ENCODE peak calls at places on chromosome 21, in six cellular contexts. One of them, this sample, is unnamed.

GRCh38 chr21:21003701-21004100 is 5.5 kb downstream of the NCAM2 start:
- DNase-seq in activated T-cell treated with anti-CD3 and anti-CD28 coated beads for 24 hours: no peak
- DNase-seq in CD4-positive, CD25-positive, alpha-beta regulatory T cell: no peak
- DNase-seq in RCC 7860: no peak
- DNase-seq in myocyte: peak
- DNase-seq in psoas muscle: no peak
- DNase-seq in this sample: no peak

GRCh38 chr21:34651032-34651431 is 17.8 kb upstream of the CLIC6 start:
- DNase-seq in myocyte: no peak
- DNase-seq in RCC 7860: no peak
- DNase-seq in psoas muscle: no peak
- DNase-seq in activated T-cell treated with anti-CD3 and anti-CD28 coated beads for 24 hours: no peak
- DNase-seq in CD4-positive, CD25-positive, alpha-beta regulatory T cell: no peak
- DNase-seq in this sample: no peak

GRCh38 chr21:24123785-24124184 is 1483.5 kb downstream of the MRPL39 start:
- DNase-seq in RCC 7860: no peak
- DNase-seq in myocyte: no peak
- DNase-seq in psoas muscle: no peak
- DNase-seq in activated T-cell treated with anti-CD3 and anti-CD28 coated beads for 24 hours: no peak
- DNase-seq in CD4-positive, CD25-positive, alpha-beta regulatory T cell: no peak
- DNase-seq in this sample: no peak

GRCh38 chr21:42233067-42233981 is 14.4 kb downstream of the ABCG1 start:
- DNase-seq in activated T-cell treated with anti-CD3 and anti-CD28 coated beads for 24 hours: peak
- DNase-seq in RCC 7860: no peak
- DNase-seq in CD4-positive, CD25-positive, alpha-beta regulatory T cell: peak
- DNase-seq in psoas muscle: peak
- DNase-seq in myocyte: peak
- DNase-seq in this sample: peak

GRCh38 chr21:15022608-15023261 is 42.1 kb downstream of the NRIP1 start:
- DNase-seq in activated T-cell treated with anti-CD3 and anti-CD28 coated beads for 24 hours: no peak
- DNase-seq in CD4-positive, CD25-positive, alpha-beta regulatory T cell: no peak
- DNase-seq in myocyte: no peak
- DNase-seq in RCC 7860: no peak
- DNase-seq in psoas muscle: no peak
- DNase-seq in this sample: no peak

GRCh38 chr21:44510508-44511218 is 29.3 kb downstream of the KRTAP10-1 start:
- DNase-seq in psoas muscle: peak
- DNase-seq in myocyte: peak
- DNase-seq in activated T-cell treated with anti-CD3 and anti-CD28 coated beads for 24 hours: peak
- DNase-seq in CD4-positive, CD25-positive, alpha-beta regulatory T cell: peak
- DNase-seq in RCC 7860: no peak
- DNase-seq in this sample: peak

GRCh38 chr21:39003982-39004775 is 179.1 kb downstream of the PSMG1 start:
- DNase-seq in myocyte: peak
- DNase-seq in CD4-positive, CD25-positive, alpha-beta regulatory T cell: no peak
- DNase-seq in psoas muscle: no peak
- DNase-seq in activated T-cell treated with anti-CD3 and anti-CD28 coated beads for 24 hours: no peak
- DNase-seq in RCC 7860: peak
- DNase-seq in this sample: no peak

GRCh38 chr21:42069327-42069726 is 1.8 kb upstream of the UMODL1 start:
- DNase-seq in myocyte: no peak
- DNase-seq in activated T-cell treated with anti-CD3 and anti-CD28 coated beads for 24 hours: no peak
- DNase-seq in CD4-positive, CD25-positive, alpha-beta regulatory T cell: no peak
- DNase-seq in RCC 7860: no peak
- DNase-seq in psoas muscle: no peak
- DNase-seq in this sample: no peak

GRCh38 chr21:36255650-36256047 is 64.3 kb upstream of the MORC3 start:
- DNase-seq in CD4-positive, CD25-positive, alpha-beta regulatory T cell: no peak
- DNase-seq in myocyte: no peak
- DNase-seq in activated T-cell treated with anti-CD3 and anti-CD28 coated beads for 24 hours: no peak
- DNase-seq in RCC 7860: no peak
- DNase-seq in psoas muscle: no peak
- DNase-seq in this sample: peak

GRCh38 chr21:46000182-46000730 is 18.7 kb downstream of the COL6A1 start:
- DNase-seq in myocyte: no peak
- DNase-seq in CD4-positive, CD25-positive, alpha-beta regulatory T cell: no peak
- DNase-seq in activated T-cell treated with anti-CD3 and anti-CD28 coated beads for 24 hours: no peak
- DNase-seq in psoas muscle: peak
- DNase-seq in RCC 7860: no peak
- DNase-seq in this sample: no peak

GRCh38 chr21:33071878-33072306 is 2.0 kb downstream of the OLIG1 start:
- DNase-seq in myocyte: no peak
- DNase-seq in psoas muscle: no peak
- DNase-seq in activated T-cell treated with anti-CD3 and anti-CD28 coated beads for 24 hours: no peak
- DNase-seq in CD4-positive, CD25-positive, alpha-beta regulatory T cell: no peak
- DNase-seq in RCC 7860: no peak
- DNase-seq in this sample: peak

GRCh38 chr21:44370027-44370735 is 16.8 kb downstream of the TRPM2 start:
- DNase-seq in RCC 7860: peak
- DNase-seq in CD4-positive, CD25-positive, alpha-beta regulatory T cell: no peak
- DNase-seq in psoas muscle: no peak
- DNase-seq in myocyte: peak
- DNase-seq in activated T-cell treated with anti-CD3 and anti-CD28 coated beads for 24 hours: no peak
- DNase-seq in this sample: no peak

GRCh38 chr21:17513214-17514123 is 626 bp downstream of the CXADR start:
- DNase-seq in myocyte: no peak
- DNase-seq in activated T-cell treated with anti-CD3 and anti-CD28 coated beads for 24 hours: no peak
- DNase-seq in psoas muscle: no peak
- DNase-seq in CD4-positive, CD25-positive, alpha-beta regulatory T cell: peak
- DNase-seq in RCC 7860: no peak
- DNase-seq in this sample: no peak

GRCh38 chr21:37939251-37939650 is 23.0 kb upstream of the KCNJ6 start:
- DNase-seq in activated T-cell treated with anti-CD3 and anti-CD28 coated beads for 24 hours: no peak
- DNase-seq in CD4-positive, CD25-positive, alpha-beta regulatory T cell: no peak
- DNase-seq in myocyte: no peak
- DNase-seq in psoas muscle: no peak
- DNase-seq in RCC 7860: no peak
- DNase-seq in this sample: no peak

GRCh38 chr21:36860736-36861594 is 105.5 kb downstream of the HLCS start:
- DNase-seq in RCC 7860: peak
- DNase-seq in activated T-cell treated with anti-CD3 and anti-CD28 coated beads for 24 hours: no peak
- DNase-seq in myocyte: no peak
- DNase-seq in psoas muscle: no peak
- DNase-seq in CD4-positive, CD25-positive, alpha-beta regulatory T cell: no peak
- DNase-seq in this sample: no peak

GRCh38 chr21:38925923-38926322 is 120.2 kb downstream of the ETS2 start:
- DNase-seq in myocyte: peak
- DNase-seq in CD4-positive, CD25-positive, alpha-beta regulatory T cell: no peak
- DNase-seq in psoas muscle: peak
- DNase-seq in RCC 7860: peak
- DNase-seq in activated T-cell treated with anti-CD3 and anti-CD28 coated beads for 24 hours: no peak
- DNase-seq in this sample: no peak

GRCh38 chr21:42248783-42249597 is 30.1 kb downstream of the ABCG1 start:
- DNase-seq in RCC 7860: no peak
- DNase-seq in CD4-positive, CD25-positive, alpha-beta regulatory T cell: no peak
- DNase-seq in myocyte: no peak
- DNase-seq in activated T-cell treated with anti-CD3 and anti-CD28 coated beads for 24 hours: no peak
- DNase-seq in psoas muscle: peak
- DNase-seq in this sample: peak

GRCh38 chr21:31151682-31152081 is 113.4 kb upstream of the KRTAP19-8 start:
- DNase-seq in activated T-cell treated with anti-CD3 and anti-CD28 coated beads for 24 hours: no peak
- DNase-seq in RCC 7860: no peak
- DNase-seq in CD4-positive, CD25-positive, alpha-beta regulatory T cell: no peak
- DNase-seq in myocyte: no peak
- DNase-seq in psoas muscle: no peak
- DNase-seq in this sample: no peak

GRCh38 chr21:35398366-35398982 is 349.4 kb upstream of the RUNX1 start:
- DNase-seq in myocyte: peak
- DNase-seq in RCC 7860: peak
- DNase-seq in activated T-cell treated with anti-CD3 and anti-CD28 coated beads for 24 hours: no peak
- DNase-seq in psoas muscle: no peak
- DNase-seq in CD4-positive, CD25-positive, alpha-beta regulatory T cell: no peak
- DNase-seq in this sample: no peak

GRCh38 chr21:14916676-14917141 is 148.1 kb downstream of the NRIP1 start:
- DNase-seq in RCC 7860: no peak
- DNase-seq in activated T-cell treated with anti-CD3 and anti-CD28 coated beads for 24 hours: no peak
- DNase-seq in myocyte: no peak
- DNase-seq in CD4-positive, CD25-positive, alpha-beta regulatory T cell: no peak
- DNase-seq in psoas muscle: no peak
- DNase-seq in this sample: no peak

GRCh38 chr21:42027804-42028753 is 17.9 kb upstream of the ZBTB21 start:
- DNase-seq in activated T-cell treated with anti-CD3 and anti-CD28 coated beads for 24 hours: no peak
- DNase-seq in CD4-positive, CD25-positive, alpha-beta regulatory T cell: no peak
- DNase-seq in RCC 7860: no peak
- DNase-seq in psoas muscle: no peak
- DNase-seq in myocyte: no peak
- DNase-seq in this sample: no peak

GRCh38 chr21:16264314-16264713 is 534.5 kb downstream of the USP25 start:
- DNase-seq in activated T-cell treated with anti-CD3 and anti-CD28 coated beads for 24 hours: no peak
- DNase-seq in psoas muscle: no peak
- DNase-seq in CD4-positive, CD25-positive, alpha-beta regulatory T cell: no peak
- DNase-seq in myocyte: no peak
- DNase-seq in RCC 7860: no peak
- DNase-seq in this sample: no peak

GRCh38 chr21:33231526-33231925 is 1.8 kb downstream of the IFNAR2 start:
- DNase-seq in RCC 7860: no peak
- DNase-seq in psoas muscle: no peak
- DNase-seq in myocyte: no peak
- DNase-seq in activated T-cell treated with anti-CD3 and anti-CD28 coated beads for 24 hours: no peak
- DNase-seq in CD4-positive, CD25-positive, alpha-beta regulatory T cell: no peak
- DNase-seq in this sample: no peak

GRCh38 chr21:34186119-34186719 is 112.8 kb downstream of the MRPS6 start:
- DNase-seq in CD4-positive, CD25-positive, alpha-beta regulatory T cell: no peak
- DNase-seq in activated T-cell treated with anti-CD3 and anti-CD28 coated beads for 24 hours: no peak
- DNase-seq in RCC 7860: no peak
- DNase-seq in psoas muscle: no peak
- DNase-seq in myocyte: no peak
- DNase-seq in this sample: no peak

GRCh38 chr21:45366931-45367401 is 38.0 kb upstream of the COL18A1 start:
- DNase-seq in psoas muscle: peak
- DNase-seq in RCC 7860: peak
- DNase-seq in CD4-positive, CD25-positive, alpha-beta regulatory T cell: no peak
- DNase-seq in activated T-cell treated with anti-CD3 and anti-CD28 coated beads for 24 hours: no peak
- DNase-seq in myocyte: peak
- DNase-seq in this sample: no peak

GRCh38 chr21:37899141-37899540 is 17.1 kb downstream of the KCNJ6 start:
- DNase-seq in myocyte: peak
- DNase-seq in psoas muscle: no peak
- DNase-seq in CD4-positive, CD25-positive, alpha-beta regulatory T cell: no peak
- DNase-seq in RCC 7860: no peak
- DNase-seq in activated T-cell treated with anti-CD3 and anti-CD28 coated beads for 24 hours: no peak
- DNase-seq in this sample: no peak

GRCh38 chr21:37916795-37917142 is 512 bp upstream of the KCNJ6 start:
- DNase-seq in activated T-cell treated with anti-CD3 and anti-CD28 coated beads for 24 hours: no peak
- DNase-seq in RCC 7860: no peak
- DNase-seq in CD4-positive, CD25-positive, alpha-beta regulatory T cell: no peak
- DNase-seq in myocyte: peak
- DNase-seq in psoas muscle: no peak
- DNase-seq in this sample: no peak

GRCh38 chr21:16589499-16589898 is 859.7 kb downstream of the USP25 start:
- DNase-seq in activated T-cell treated with anti-CD3 and anti-CD28 coated beads for 24 hours: no peak
- DNase-seq in RCC 7860: no peak
- DNase-seq in myocyte: no peak
- DNase-seq in psoas muscle: no peak
- DNase-seq in CD4-positive, CD25-positive, alpha-beta regulatory T cell: no peak
- DNase-seq in this sample: no peak

GRCh38 chr21:36799869-36800268 is 101.0 kb downstream of the SIM2 start:
- DNase-seq in psoas muscle: no peak
- DNase-seq in activated T-cell treated with anti-CD3 and anti-CD28 coated beads for 24 hours: no peak
- DNase-seq in CD4-positive, CD25-positive, alpha-beta regulatory T cell: no peak
- DNase-seq in RCC 7860: no peak
- DNase-seq in myocyte: no peak
- DNase-seq in this sample: no peak

This sample was measured in GM19239.